ENCODE peak calls at places on chromosomes 5 and 9, in five cellular contexts. A is GM12878, J is HCT116, M is HepG2, Q is SK-N-SH. U is an unnamed sample.

GRCh38 chr5:172911628-172911880 is 47.7 kb upstream of the RPL26L1 start:
- DNase-seq in A (no peak), J (no peak), M (no peak), Q (no peak), U (no peak)

GRCh38 chr5:177194278-177194677 is 60.7 kb downstream of the NSD1 start:
- DNase-seq in A (no peak), J (peak; percentile 81), M (peak; percentile 70), Q (no peak), U (peak; percentile 57)

GRCh38 chr5:176831026-176831423 is 20.7 kb downstream of the UNC5A start:
- DNase-seq in A (no peak), J (no peak), M (no peak), Q (peak; percentile 93), U (no peak)

GRCh38 chr9:70352356-70352755 is 62.1 kb downstream of the KLF9 start:
- DNase-seq in A (no peak), J (no peak), M (no peak), Q (no peak), U (no peak)

GRCh38 chr5:80184235-80185023 is 71.4 kb downstream of the SERINC5 start:
- DNase-seq in A (no peak), J (no peak), M (peak; percentile 99), Q (no peak), U (no peak)

GRCh38 chr5:127820910-127821553 is 117.8 kb downstream of the CCDC192 start:
- DNase-seq in A (peak; percentile 57), J (no peak), M (peak; percentile 10), Q (no peak), U (no peak)

GRCh38 chr5:155308289-155308688 is 294.7 kb downstream of the KIF4B start:
- DNase-seq in A (no peak), J (no peak), M (peak; percentile 14), Q (no peak), U (no peak)

GRCh38 chr5:157924931-157925729 is 66.2 kb upstream of the CLINT1 start:
- DNase-seq in A (no peak), J (no peak), M (no peak), Q (no peak), U (no peak)

GRCh38 chr5:138466900-138467710 is 1.8 kb downstream of the EGR1 start:
- DNase-seq in A (no peak), J (no peak), M (no peak), Q (peak; percentile 27), U (no peak)

GRCh38 chr5:179967489-179967888 is 59.8 kb upstream of the TBC1D9B start:
- DNase-seq in A (no peak), J (no peak), M (peak; percentile 44), Q (no peak), U (no peak)

GRCh38 chr9:117825609-117826347 is 121.6 kb downstream of the TLR4 start:
- DNase-seq in A (peak; percentile 40), J (no peak), M (no peak), Q (no peak), U (no peak)

GRCh38 chr5:118611332-118611945 is 376.9 kb downstream of the DTWD2 start:
- DNase-seq in A (no peak), J (peak; percentile 19), M (peak; percentile 10), Q (peak; percentile 22), U (peak; percentile 76)

GRCh38 chr9:124510650-124511425 is 3.6 kb upstream of the NR5A1 start:
- DNase-seq in A (no peak), J (no peak), M (peak; percentile 90), Q (peak; percentile 14), U (no peak)

GRCh38 chr5:157203417-157203816 is 22.8 kb downstream of the ITK start:
- DNase-seq in A (no peak), J (no peak), M (no peak), Q (no peak), U (no peak)

GRCh38 chr5:24245821-24246220 is 399.0 kb downstream of the CDH10 start:
- DNase-seq in A (no peak), J (no peak), M (no peak), Q (no peak), U (no peak)

GRCh38 chr5:151745071-151745705 is 13.2 kb downstream of the ATOX1 start:
- DNase-seq in A (peak; percentile 71), J (peak; percentile 98), M (no peak), Q (no peak), U (no peak)

GRCh38 chr9:37574996-37575395 is 1.2 kb downstream of the FBXO10 start:
- DNase-seq in A (no peak), J (no peak), M (no peak), Q (peak; percentile 58), U (no peak)

GRCh38 chr9:35105126-35105525 is 2.2 kb upstream of the STOML2 start:
- DNase-seq in A (no peak), J (no peak), M (no peak), Q (no peak), U (no peak)

GRCh38 chr5:17315710-17316221 is 98.3 kb downstream of the BASP1 start:
- DNase-seq in A (no peak), J (no peak), M (no peak), Q (no peak), U (no peak)

GRCh38 chr9:128703616-128704355 is 1.5 kb downstream of the PKN3 start:
- DNase-seq in A (no peak), J (no peak), M (no peak), Q (peak; percentile 27), U (no peak)

GRCh38 chr5:76403963-76404693 is 1.0 kb downstream of the IQGAP2 start:
- DNase-seq in A (peak; percentile 60), J (no peak), M (peak; percentile 96), Q (no peak), U (peak; percentile 37)

GRCh38 chr5:1111727-1112289 is at the start of gene SLC12A7:
- DNase-seq in A (no peak), J (no peak), M (no peak), Q (peak; percentile 72), U (peak; percentile 97)

GRCh38 chr5:1113805-1114586 is 2.1 kb upstream of the SLC12A7 start:
- DNase-seq in A (no peak), J (no peak), M (no peak), Q (no peak), U (no peak)

GRCh38 chr5:1112596-1113331 is 901 bp upstream of the SLC12A7 start:
- DNase-seq in A (no peak), J (peak; percentile 19), M (peak; percentile 20), Q (no peak), U (peak; percentile 42)

GRCh38 chr5:1115123-1115815 is 3.4 kb upstream of the SLC12A7 start:
- DNase-seq in A (no peak), J (no peak), M (no peak), Q (no peak), U (no peak)

DNA sequence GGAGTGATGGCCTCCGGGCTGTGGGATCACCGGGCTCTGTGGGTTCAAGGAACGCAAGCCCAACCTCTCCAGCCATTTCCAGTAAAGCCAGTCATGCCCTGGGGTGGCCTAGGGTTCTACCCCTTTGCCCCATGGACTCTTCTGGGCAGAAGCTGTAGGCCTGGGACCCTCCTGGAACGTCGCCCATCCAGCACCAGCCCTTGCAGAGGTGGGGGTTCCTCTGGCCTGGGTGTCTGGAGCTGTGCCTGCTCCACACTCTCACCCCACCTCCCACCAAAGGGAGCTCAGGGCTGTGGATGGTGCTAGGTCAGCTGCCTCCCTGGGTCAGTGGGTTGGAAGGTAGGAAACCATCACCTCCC is 1.4 kb upstream of the SLC12A7 start:
- DNase-seq in A (no peak), J (no peak), M (no peak), Q (no peak), U (no peak)
- TF ChIP-seq JUND in A (no peak), J (no peak), M (no peak), Q (no peak), U (no peak)

GRCh38 chr5:32155211-32155610 is 18.9 kb downstream of the GOLPH3 start:
- DNase-seq in A (no peak), J (no peak), M (no peak), Q (no peak), U (no peak)

GRCh38 chr5:32157078-32157477 is 17.0 kb downstream of the GOLPH3 start:
- DNase-seq in A (no peak), J (no peak), M (no peak), Q (no peak), U (no peak)

GRCh38 chr5:32151198-32151597 is 22.9 kb downstream of the GOLPH3 start:
- DNase-seq in A (no peak), J (no peak), M (no peak), Q (no peak), U (no peak)

GRCh38 chr5:32156635-32157034 is 17.5 kb downstream of the GOLPH3 start:
- DNase-seq in A (no peak), J (no peak), M (no peak), Q (no peak), U (no peak)

GRCh38 chr5:32153723-32154122 is 20.4 kb downstream of the GOLPH3 start:
- DNase-seq in A (no peak), J (no peak), M (no peak), Q (no peak), U (no peak)
- TF ChIP-seq JUND in A (no peak), J (no peak), M (no peak), Q (no peak), U (no peak)

DNA sequence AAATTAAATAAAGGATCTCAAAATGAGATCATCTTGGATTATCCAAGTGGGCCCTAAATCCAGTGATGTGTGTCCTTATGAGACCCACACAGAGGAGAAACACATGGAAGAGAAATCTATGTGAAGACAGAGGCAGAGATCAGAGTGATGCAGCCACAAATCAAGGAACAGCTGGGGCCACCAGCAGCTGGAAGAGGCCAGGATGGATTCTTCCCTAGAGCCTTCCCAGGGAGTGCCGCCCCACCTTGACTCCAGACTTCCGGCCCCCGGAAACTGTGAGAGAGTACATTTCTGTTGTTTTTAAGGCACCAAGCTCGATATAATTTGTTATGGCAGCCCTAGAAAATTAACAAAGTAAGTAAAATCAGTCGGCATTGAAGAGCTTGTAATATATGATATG is 286.9 kb downstream of the FBXL7 start:
- DNase-seq in A (no peak), J (no peak), M (no peak), Q (no peak), U (no peak)
- TF ChIP-seq JUND in A (no peak), J (no peak), M (no peak), Q (no peak), U (no peak)

DNA sequence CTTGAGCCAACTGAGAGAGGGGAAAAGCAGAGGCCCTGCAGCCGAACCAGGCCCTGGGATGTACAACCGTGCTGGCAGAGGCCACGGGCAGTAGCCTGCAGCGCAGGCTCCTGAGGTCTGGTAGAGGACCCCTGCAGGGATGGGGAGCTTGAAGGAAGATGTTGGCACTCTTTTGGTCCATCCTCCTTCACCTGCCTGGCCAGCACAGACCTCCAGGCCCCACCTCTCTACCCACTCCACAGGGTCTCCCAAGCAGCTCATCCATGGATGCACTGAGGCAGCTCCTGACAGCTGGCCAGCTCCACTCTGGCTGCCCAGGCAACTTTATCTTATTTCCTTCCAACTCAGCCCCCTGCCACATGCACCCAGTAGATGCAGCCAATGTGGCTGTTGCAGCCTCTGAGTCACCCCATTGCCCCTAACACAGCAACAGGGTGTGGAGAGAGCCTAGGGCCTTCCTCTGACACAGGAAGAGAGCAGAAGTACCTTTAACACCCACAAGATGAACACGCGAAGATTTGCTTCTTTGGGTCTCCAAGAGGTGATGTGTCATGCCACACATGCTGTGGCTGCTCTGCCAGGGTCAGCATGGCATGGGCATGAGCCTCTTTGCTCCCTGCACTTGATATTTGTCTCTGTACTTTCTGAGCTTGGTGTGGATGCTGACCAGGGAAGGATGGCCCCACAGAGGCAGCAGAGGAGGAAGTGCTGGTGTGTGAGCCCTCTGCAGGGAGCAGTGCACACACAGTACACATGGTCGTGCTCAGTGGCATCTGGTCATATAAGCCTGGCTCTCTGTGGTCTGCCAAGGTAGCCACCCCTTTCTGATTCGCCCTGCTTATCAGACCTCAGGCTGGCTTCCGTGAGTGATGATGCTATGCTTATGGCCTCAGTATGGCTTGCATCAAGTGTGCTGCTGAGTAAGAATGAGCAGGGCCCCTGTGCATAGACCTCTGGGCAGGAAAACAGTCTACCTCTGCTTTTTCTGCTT is 117.2 kb downstream of the NRG2 start:
- DNase-seq in A (no peak), J (no peak), M (no peak), Q (no peak), U (no peak)
- TF ChIP-seq JUND in A (no peak), J (no peak), M (no peak), Q (no peak), U (no peak)

U was measured in T47D.